ENCODE peak calls at places on chromosomes 12 and 14, in eight cellular contexts. U is tibial artery, M is lower leg skin, G is kidney, V is colonic mucosa, S is fibroblast of pulmonary artery, B is fibroblast of mammary gland, I is left ventricle myocardium inferior. N is an unnamed sample.

GRCh38 chr12:11162494-11162893 is 8.5 kb upstream of the SMIM10L1 start:
- DNase-seq in V (no peak), G (no peak), U (no peak), M (no peak), S (no peak), I (no peak), B (peak), N (no peak)

GRCh38 chr14:93548102-93548843 is 117.5 kb downstream of the UNC79 start:
- DNase-seq in I (no peak), M (no peak), V (no peak), G (no peak), S (no peak), B (no peak), U (no peak), N (peak)

GRCh38 chr14:89025581-89026236 is 201.3 kb downstream of the TTC8 start:
- DNase-seq in V (no peak), S (peak), M (peak), U (no peak), G (no peak), B (peak), I (no peak), N (no peak)

GRCh38 chr12:76449572-76449971 is 101.4 kb upstream of the BBS10 start:
- DNase-seq in U (no peak), M (no peak), I (no peak), V (no peak), S (peak), G (no peak), B (peak), N (no peak)

GRCh38 chr12:107091989-107092641 is 1.2 kb downstream of the CRY1 start:
- DNase-seq in U (peak), S (peak), M (no peak), G (no peak), V (peak), B (peak), I (no peak), N (peak)

GRCh38 chr12:54146506-54147145 is 42.2 kb downstream of the SMUG1 start:
- DNase-seq in S (no peak), V (no peak), I (no peak), M (no peak), G (peak), B (no peak), U (no peak), N (no peak)

GRCh38 chr14:71661441-71661840 is 270.8 kb upstream of the RGS6 start:
- DNase-seq in I (no peak), B (no peak), G (no peak), M (no peak), S (no peak), V (no peak), U (no peak), N (no peak)

GRCh38 chr12:23585782-23586163 is 363.7 kb downstream of the SOX5 start:
- DNase-seq in M (no peak), S (no peak), U (no peak), I (no peak), B (no peak), V (no peak), G (no peak), N (no peak)

GRCh38 chr14:43041976-43042375 is 1435.3 kb downstream of the LRFN5 start:
- DNase-seq in U (no peak), B (no peak), M (no peak), S (no peak), I (no peak), V (no peak), G (no peak), N (no peak)

GRCh38 chr12:6211421-6211869 is 11.2 kb downstream of the CD9 start:
- DNase-seq in S (no peak), M (no peak), V (no peak), I (no peak), G (no peak), U (no peak), B (peak), N (no peak)

GRCh38 chr14:69046468-69046867 is 67.4 kb upstream of the ACTN1 start:
- DNase-seq in I (no peak), S (peak), V (no peak), U (peak), M (no peak), G (no peak), B (peak), N (no peak)

GRCh38 chr14:63717704-63718103 is 10.2 kb downstream of the SGPP1 start:
- DNase-seq in U (no peak), S (peak), B (peak), M (no peak), G (no peak), I (no peak), V (no peak), N (peak)
- H3K4me3 ChIP-seq in U (no peak), S (no peak), B (no peak), M (no peak), G (no peak), I (no peak), V (no peak), N (no peak)

GRCh38 chr14:105602243-105602750 is 75.9 kb downstream of the TMEM121 start:
- DNase-seq in I (no peak), G (no peak), U (no peak), S (no peak), M (no peak), V (no peak), B (no peak), N (no peak)

GRCh38 chr14:105601360-105602242 is 75.2 kb downstream of the TMEM121 start:
- DNase-seq in B (no peak), U (no peak), M (no peak), V (no peak), G (peak), I (no peak), S (no peak), N (no peak)

GRCh38 chr14:105605501-105606304 is 79.3 kb downstream of the TMEM121 start:
- DNase-seq in M (peak), I (peak), S (no peak), V (peak), U (no peak), G (peak), B (no peak), N (no peak)

GRCh38 chr14:105602799-105603763 is 76.7 kb downstream of the TMEM121 start:
- DNase-seq in S (no peak), I (no peak), V (peak), B (no peak), U (no peak), M (no peak), G (peak), N (no peak)

DNA sequence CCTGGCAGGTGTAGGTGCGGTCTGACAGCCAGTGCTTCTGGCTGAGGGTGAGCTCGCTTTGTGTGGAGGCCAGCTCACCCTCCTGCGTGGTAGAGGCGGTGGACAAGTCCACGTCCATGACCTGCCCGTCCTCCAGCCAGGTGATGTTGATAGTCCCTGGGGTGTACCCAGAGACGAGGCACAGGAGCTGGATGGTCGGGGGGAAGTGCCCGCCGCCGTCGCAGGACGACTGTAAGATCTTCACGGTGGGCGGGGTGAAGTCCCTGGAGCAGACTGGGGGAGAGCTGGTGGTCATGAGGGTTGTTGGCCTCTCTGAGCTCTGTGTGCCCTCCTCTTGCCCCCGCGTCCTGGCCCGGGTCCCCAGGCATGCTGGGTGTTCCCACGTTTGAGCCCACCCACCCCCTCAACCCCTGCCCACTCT is 74.6 kb downstream of the TMEM121 start:
- DNase-seq in S (no peak), I (no peak), G (peak), M (no peak), B (no peak), V (no peak), U (no peak), N (no peak)
- TF ChIP-seq CTCF in S (no peak), I (no peak), G (no peak), M (no peak), B (no peak), V (no peak), U (no peak), N (no peak)

GRCh38 chr14:45610303-45610702 is 357.3 kb upstream of the MIS18BP1 start:
- DNase-seq in V (no peak), I (no peak), B (peak), G (no peak), S (peak), U (no peak), M (no peak), N (peak)
- H3K4me3 ChIP-seq in V (no peak), I (no peak), B (no peak), G (no peak), S (no peak), U (no peak), M (no peak), N (no peak)

GRCh38 chr14:96823652-96824051 is 26.5 kb downstream of the VRK1 start:
- DNase-seq in B (no peak), S (no peak), I (no peak), M (no peak), G (no peak), V (no peak), U (no peak), N (no peak)
- TF ChIP-seq CTCF in B (no peak), S (no peak), I (no peak), M (no peak), G (no peak), V (no peak), U (no peak), N (no peak)

GRCh38 chr14:91373591-91374245 is 43.9 kb downstream of the CCDC88C start:
- DNase-seq in V (no peak), S (no peak), M (no peak), I (no peak), U (no peak), G (no peak), B (no peak), N (peak)

GRCh38 chr14:91374287-91374880 is 43.2 kb downstream of the CCDC88C start:
- DNase-seq in B (no peak), I (no peak), G (no peak), V (no peak), U (no peak), M (no peak), S (no peak), N (no peak)

GRCh38 chr14:91376547-91377477 is 40.8 kb downstream of the CCDC88C start:
- DNase-seq in M (no peak), U (no peak), S (no peak), I (no peak), B (no peak), V (no peak), G (no peak), N (peak)

GRCh38 chr14:91375748-91376452 is 41.7 kb downstream of the CCDC88C start:
- DNase-seq in I (no peak), B (no peak), G (no peak), M (no peak), V (no peak), S (no peak), U (no peak), N (no peak)

DNA sequence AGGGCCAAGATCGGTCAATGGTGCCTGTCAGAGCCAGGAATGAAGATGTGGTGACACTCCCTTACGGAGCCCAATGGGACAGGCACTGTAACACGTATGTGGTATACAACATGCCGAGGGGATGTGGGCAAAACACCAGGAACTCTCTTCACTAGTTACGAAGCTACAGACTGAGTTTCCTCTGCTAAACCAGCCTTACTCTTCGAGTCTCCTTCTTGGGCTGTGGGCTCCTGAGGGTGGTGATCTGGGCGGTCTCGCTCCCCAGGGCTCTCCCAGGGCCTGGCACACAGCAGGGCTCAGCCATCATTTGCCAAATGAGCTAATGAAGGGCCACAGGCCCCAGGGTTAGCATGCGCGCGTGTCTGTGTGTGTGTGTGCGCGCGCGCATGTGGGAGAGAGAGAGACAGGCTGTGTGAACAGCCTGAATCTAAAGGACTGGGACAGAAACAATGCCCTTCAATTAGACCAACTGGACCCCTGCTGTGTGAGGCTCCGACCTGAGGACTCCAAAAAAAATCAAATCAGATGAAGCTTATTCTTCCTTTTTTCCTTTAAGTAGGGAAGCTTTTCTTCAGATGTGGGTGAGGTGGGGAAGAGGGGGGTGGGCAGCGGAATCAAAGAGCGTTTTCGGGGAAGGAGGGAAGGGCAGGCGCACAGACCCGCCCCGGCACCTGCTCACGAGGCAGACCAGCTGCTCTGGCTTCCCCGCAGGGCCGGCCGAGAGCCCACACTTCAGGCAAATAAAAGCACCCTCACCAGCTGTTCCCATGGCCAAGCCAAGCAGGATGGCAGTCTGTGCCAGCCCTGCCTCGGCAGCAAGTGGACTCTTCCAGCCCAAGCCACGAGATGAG is 42.5 kb downstream of the CCDC88C start:
- DNase-seq in S (no peak), V (no peak), U (no peak), I (no peak), B (no peak), M (no peak), G (no peak), N (no peak)
- H3K4me3 ChIP-seq in S (no peak), V (no peak), U (no peak), I (no peak), B (no peak), M (no peak), G (no peak), N (no peak)

GRCh38 chr12:112782921-112783320 is 8.6 kb upstream of the RPH3A start:
- DNase-seq in S (no peak), B (no peak), M (no peak), V (no peak), U (no peak), G (no peak), I (no peak), N (no peak)

GRCh38 chr12:112792743-112793142 is 1.2 kb downstream of the RPH3A start:
- DNase-seq in M (no peak), U (no peak), V (no peak), B (no peak), G (no peak), S (no peak), I (no peak), N (no peak)

GRCh38 chr12:112792306-112792705 is 758 bp downstream of the RPH3A start:
- DNase-seq in M (no peak), V (no peak), B (no peak), S (no peak), U (no peak), G (no peak), I (no peak), N (no peak)

GRCh38 chr12:112782250-112782649 is 9.3 kb upstream of the RPH3A start:
- DNase-seq in U (no peak), G (no peak), V (no peak), M (no peak), S (no peak), B (no peak), I (no peak), N (no peak)

GRCh38 chr12:112788205-112788604 is 3.3 kb upstream of the RPH3A start:
- DNase-seq in V (no peak), G (no peak), M (no peak), B (no peak), S (no peak), I (no peak), U (no peak), N (no peak)
- TF ChIP-seq CTCF in V (no peak), G (no peak), M (no peak), B (no peak), S (no peak), I (no peak), U (no peak), N (no peak)

DNA sequence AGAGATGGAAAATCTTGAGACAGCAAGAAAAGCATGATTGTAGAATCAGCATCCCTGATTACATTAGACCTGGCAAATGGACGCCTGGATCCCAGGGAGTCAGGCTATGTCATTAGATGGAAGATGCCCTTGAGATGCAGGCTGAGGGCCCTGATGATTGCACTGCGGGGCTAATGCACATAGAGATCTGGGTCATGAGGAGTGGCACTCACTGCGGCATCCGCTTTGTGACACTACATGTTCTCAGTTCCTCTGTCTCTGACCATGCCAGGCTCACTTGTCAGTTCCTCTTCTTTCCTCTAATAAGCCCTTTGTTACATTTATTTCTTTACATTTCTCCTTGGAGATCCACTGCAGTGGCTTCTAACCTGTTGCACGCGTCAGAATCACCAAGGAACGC is 70.1 kb upstream of the GPATCH2L start:
- DNase-seq in B (no peak), M (no peak), V (no peak), G (no peak), U (peak), S (no peak), I (no peak), N (no peak)
- H3K4me3 ChIP-seq in B (no peak), M (no peak), V (no peak), G (no peak), U (no peak), S (no peak), I (no peak), N (no peak)

N was measured in GM12865.